ENCODE peak calls at places on chromosome 7, in six cellular contexts. Q is EH, V is CD14-positive monocyte, K is iPS-NIHi11, H is ACHN, P is T-cell. M is an unnamed sample.

GRCh38 chr7:52609511-52609910 is 425.9 kb upstream of the POM121L12 start:
- DNase-seq in Q (no peak), K (no peak), V (no peak), P (no peak), H (no peak), M (no peak)

GRCh38 chr7:157250605-157251228 is 86.1 kb upstream of the DNAJB6 start:
- DNase-seq in H (peak), Q (peak), P (peak), V (peak), K (peak), M (peak)

GRCh38 chr7:159147246-159147645 is 2.6 kb upstream of the VIPR2 start:
- DNase-seq in K (no peak), H (no peak), Q (no peak), P (no peak), V (no peak), M (no peak)

GRCh38 chr7:468681-469590 is 50.7 kb downstream of the PDGFA start:
- DNase-seq in P (no peak), H (no peak), K (no peak), V (peak), Q (peak), M (no peak)

GRCh38 chr7:87831127-87831526 is 45.0 kb downstream of the SLC25A40 start:
- DNase-seq in P (no peak), H (no peak), K (no peak), Q (peak), V (no peak), M (no peak)

GRCh38 chr7:44220732-44221131 is 20.0 kb downstream of the YKT6 start:
- DNase-seq in K (no peak), V (no peak), Q (no peak), H (no peak), P (no peak), M (no peak)

GRCh38 chr7:44403775-44404174 is 78.4 kb upstream of the CAMK2B start:
- DNase-seq in Q (no peak), P (no peak), K (no peak), V (no peak), H (no peak), M (no peak)

GRCh38 chr7:43674559-43675436 is 54.5 kb downstream of the COA1 start:
- DNase-seq in P (no peak), H (peak), Q (peak), V (no peak), K (no peak), M (no peak)

GRCh38 chr7:4246536-4246935 is 435.6 kb upstream of the FOXK1 start:
- DNase-seq in Q (no peak), V (no peak), K (no peak), H (no peak), P (no peak), M (no peak)

GRCh38 chr7:138565451-138566114 is 105.5 kb downstream of the TRIM24 start:
- DNase-seq in V (no peak), H (peak), Q (peak), K (no peak), P (no peak), M (no peak)

GRCh38 chr7:70749831-70750230 is 382.1 kb upstream of the GALNT17 start:
- DNase-seq in P (no peak), H (no peak), Q (no peak), V (no peak), K (no peak), M (no peak)

GRCh38 chr7:20796565-20796964 is 9.9 kb upstream of the SP8 start:
- DNase-seq in P (no peak), K (no peak), V (no peak), Q (no peak), H (no peak), M (no peak)

GRCh38 chr7:55052726-55053431 is 34.1 kb downstream of the EGFR start:
- DNase-seq in K (no peak), P (no peak), H (no peak), Q (peak), V (no peak), M (no peak)

GRCh38 chr7:74482629-74483401 is 29.1 kb downstream of the GTF2IRD1 start:
- DNase-seq in H (peak), V (peak), Q (peak), K (no peak), P (no peak), M (no peak)

GRCh38 chr7:774161-775109 is 47.4 kb upstream of the PRKAR1B start:
- DNase-seq in Q (peak), V (no peak), H (peak), K (peak), P (peak), M (peak)

GRCh38 chr7:17130281-17131059 is 168.0 kb upstream of the AHR start:
- DNase-seq in K (peak), V (no peak), P (no peak), Q (peak), H (no peak), M (peak)